ENCODE peak calls at places on chromosomes 3 and 15, in nine cellular contexts. O, J, V, L, M, H, U, Y and Z are unnamed samples.

GRCh38 chr3:120148187-120148954 is 54.1 kb upstream of the GSK3B start:
- DNase-seq in M (no peak), L (no peak), U (no peak), H (no peak), J (no peak), O (no peak), V (no peak), Y (no peak), Z (no peak)

GRCh38 chr3:72690646-72691045 is 157.6 kb downstream of the SHQ1 start:
- DNase-seq in H (no peak), L (no peak), J (no peak), M (no peak), U (no peak), V (no peak), O (no peak), Y (no peak), Z (no peak)

GRCh38 chr3:13379191-13379830 is 40.8 kb downstream of the NUP210 start:
- DNase-seq in Y (no peak), M (no peak), O (no peak), U (no peak), V (peak), J (no peak), H (no peak), L (no peak), Z (no peak)

GRCh38 chr3:51955893-51956770 is 951 bp downstream of the GPR62 start:
- DNase-seq in J (peak), L (no peak), O (no peak), Y (no peak), U (no peak), H (peak), M (peak), V (peak), Z (peak)

GRCh38 chr15:77682564-77682963 is 49.9 kb upstream of the LINGO1 start:
- DNase-seq in O (no peak), U (no peak), J (no peak), M (no peak), Y (no peak), L (no peak), H (no peak), V (no peak), Z (no peak)

GRCh38 chr3:67000006-67000405 is 1.9 kb downstream of the KBTBD8 start:
- DNase-seq in H (no peak), U (no peak), J (no peak), Y (no peak), O (no peak), L (no peak), V (no peak), M (no peak), Z (no peak)

GRCh38 chr15:31164573-31164912 is 63.0 kb upstream of the TRPM1 start:
- DNase-seq in J (no peak), Y (no peak), H (no peak), V (no peak), L (no peak), O (no peak), M (no peak), U (no peak), Z (no peak)

GRCh38 chr3:5197470-5198312 is 10.2 kb downstream of the EDEM1 start:
- DNase-seq in H (no peak), U (no peak), Y (no peak), M (no peak), J (no peak), V (no peak), O (no peak), L (no peak), Z (no peak)

GRCh38 chr3:127697531-127698240 is 24.9 kb downstream of the ABTB1 start:
- DNase-seq in V (peak), H (peak), Y (peak), M (peak), U (peak), L (peak), J (peak), O (peak), Z (peak)

GRCh38 chr3:160665231-160665630 is 11.7 kb upstream of the ARL14 start:
- DNase-seq in J (no peak), M (no peak), V (no peak), U (no peak), H (no peak), O (no peak), L (no peak), Y (no peak), Z (no peak)

GRCh38 chr15:39156636-39157255 is 424.1 kb upstream of the THBS1 start:
- DNase-seq in V (no peak), Y (no peak), H (no peak), L (peak), O (peak), M (no peak), J (no peak), U (no peak), Z (peak)

GRCh38 chr3:190014940-190015339 is 105.8 kb downstream of the P3H2 start:
- DNase-seq in H (no peak), V (no peak), Y (no peak), M (no peak), L (no peak), J (no peak), U (no peak), O (no peak), Z (no peak)

GRCh38 chr3:186362988-186363387 is 954 bp upstream of the DGKG start:
- DNase-seq in O (no peak), L (no peak), M (no peak), H (no peak), U (no peak), Y (no peak), V (no peak), J (no peak), Z (no peak)

GRCh38 chr3:43862992-43863805 is 172.5 kb downstream of the ABHD5 start:
- DNase-seq in J (no peak), U (no peak), M (no peak), V (no peak), L (no peak), Y (no peak), H (no peak), O (no peak), Z (no peak)

GRCh38 chr3:70471464-70472342 is 159.3 kb upstream of the MDFIC2 start:
- DNase-seq in V (no peak), L (no peak), H (no peak), M (no peak), U (no peak), O (no peak), Y (no peak), J (no peak), Z (no peak)

GRCh38 chr3:62735510-62735909 is 139.7 kb downstream of the CADPS start:
- DNase-seq in L (no peak), V (no peak), O (no peak), M (no peak), U (no peak), J (no peak), H (no peak), Y (no peak), Z (no peak)

GRCh38 chr3:53764376-53764775 is 81.8 kb downstream of the CHDH start:
- DNase-seq in V (no peak), J (no peak), L (no peak), H (no peak), M (no peak), Y (no peak), U (no peak), O (no peak), Z (no peak)

GRCh38 chr15:39581501-39582285 is 814 bp downstream of the THBS1 start:
- DNase-seq in H (peak), U (peak), Y (no peak), M (peak), L (peak), O (peak), V (peak), J (peak), Z (no peak)

GRCh38 chr3:181025204-181025603 is 35.7 kb upstream of the DNAJC19 start:
- DNase-seq in H (no peak), J (no peak), O (no peak), U (no peak), Y (no peak), L (no peak), V (no peak), M (no peak), Z (no peak)

GRCh38 chr3:106372293-106372648 is 503.5 kb upstream of the CBLB start:
- DNase-seq in V (no peak), H (no peak), J (no peak), O (no peak), M (no peak), U (no peak), Y (no peak), L (no peak), Z (no peak)

GRCh38 chr3:15973930-15974329 is 176.2 kb upstream of the ANKRD28 start:
- DNase-seq in O (no peak), L (no peak), J (no peak), U (no peak), H (no peak), V (no peak), M (no peak), Y (no peak), Z (no peak)

GRCh38 chr3:152346740-152347139 is 78.0 kb downstream of the MBNL1 start:
- DNase-seq in H (no peak), J (no peak), Y (no peak), U (no peak), L (no peak), M (no peak), V (no peak), O (no peak), Z (no peak)

GRCh38 chr3:100893590-100893989 is 99.6 kb downstream of the ABI3BP start:
- DNase-seq in O (no peak), Y (no peak), V (no peak), H (peak), L (no peak), U (no peak), J (no peak), M (no peak), Z (no peak)

GRCh38 chr15:25684521-25685215 is 178.5 kb downstream of the ATP10A start:
- DNase-seq in M (peak), O (peak), U (no peak), L (peak), Y (no peak), H (no peak), J (no peak), V (peak), Z (peak)

GRCh38 chr15:64706011-64706911 is 69.1 kb downstream of the RBPMS2 start:
- DNase-seq in M (no peak), V (no peak), O (no peak), H (no peak), Y (no peak), L (no peak), J (no peak), U (no peak), Z (no peak)
- TF ChIP-seq POLR2A in M (no peak), V (no peak), O (no peak), H (no peak), Y (no peak), L (no peak), J (no peak), U (no peak), Z (no peak)

GRCh38 chr3:37492468-37492867 is 318.1 kb upstream of the LRRFIP2 start:
- DNase-seq in Y (no peak), V (no peak), L (no peak), M (no peak), O (no peak), J (no peak), U (no peak), H (no peak), Z (no peak)

GRCh38 chr3:37494206-37494605 is 319.8 kb upstream of the LRRFIP2 start:
- DNase-seq in L (no peak), V (no peak), J (peak), M (no peak), Y (no peak), U (no peak), H (no peak), O (no peak), Z (no peak)

GRCh38 chr3:37491776-37492175 is 317.4 kb upstream of the LRRFIP2 start:
- DNase-seq in L (no peak), U (no peak), Y (no peak), J (no peak), O (no peak), V (no peak), H (no peak), M (no peak), Z (no peak)

GRCh38 chr3:37492977-37493471 is 318.6 kb upstream of the LRRFIP2 start:
- DNase-seq in V (no peak), M (no peak), Y (no peak), H (peak), O (peak), U (no peak), L (no peak), J (no peak), Z (no peak)

GRCh38 chr3:37493485-37494080 is 319.2 kb upstream of the LRRFIP2 start:
- DNase-seq in Y (no peak), M (no peak), U (no peak), J (no peak), V (no peak), L (no peak), O (no peak), H (no peak), Z (no peak)
- H3K27ac ChIP-seq in Y (no peak), M (no peak), U (no peak), J (peak), V (peak), L (peak), O (peak), H (no peak), Z (no peak)

GRCh38 chr3:184491011-184491576 is 70.5 kb upstream of the EPHB3 start:
- DNase-seq in J (no peak), H (no peak), Y (no peak), V (no peak), L (no peak), U (no peak), M (peak), O (no peak), Z (no peak)
- TF ChIP-seq CTCF in J (no peak), H (no peak), Y (no peak), V (no peak), L (no peak), U (no peak), M (no peak), O (no peak), Z (no peak)

GRCh38 chr15:63504979-63505841 is 817 bp downstream of the USP3 start:
- DNase-seq in H (peak), M (peak), L (peak), O (no peak), V (peak), Y (peak), J (peak), U (no peak), Z (peak)

GRCh38 chr15:63502843-63503738 is 1.3 kb upstream of the USP3 start:
- DNase-seq in O (peak), U (peak), M (peak), V (peak), J (peak), H (peak), Y (peak), L (peak), Z (peak)

GRCh38 chr15:63503739-63504246 is 600 bp upstream of the USP3 start:
- DNase-seq in J (no peak), U (peak), O (peak), H (peak), V (peak), L (peak), M (peak), Y (peak), Z (peak)

GRCh38 chr15:63505842-63506222 is 1.4 kb downstream of the USP3 start:
- DNase-seq in V (no peak), Y (no peak), O (no peak), M (no peak), U (no peak), J (no peak), L (no peak), H (no peak), Z (no peak)

DNA sequence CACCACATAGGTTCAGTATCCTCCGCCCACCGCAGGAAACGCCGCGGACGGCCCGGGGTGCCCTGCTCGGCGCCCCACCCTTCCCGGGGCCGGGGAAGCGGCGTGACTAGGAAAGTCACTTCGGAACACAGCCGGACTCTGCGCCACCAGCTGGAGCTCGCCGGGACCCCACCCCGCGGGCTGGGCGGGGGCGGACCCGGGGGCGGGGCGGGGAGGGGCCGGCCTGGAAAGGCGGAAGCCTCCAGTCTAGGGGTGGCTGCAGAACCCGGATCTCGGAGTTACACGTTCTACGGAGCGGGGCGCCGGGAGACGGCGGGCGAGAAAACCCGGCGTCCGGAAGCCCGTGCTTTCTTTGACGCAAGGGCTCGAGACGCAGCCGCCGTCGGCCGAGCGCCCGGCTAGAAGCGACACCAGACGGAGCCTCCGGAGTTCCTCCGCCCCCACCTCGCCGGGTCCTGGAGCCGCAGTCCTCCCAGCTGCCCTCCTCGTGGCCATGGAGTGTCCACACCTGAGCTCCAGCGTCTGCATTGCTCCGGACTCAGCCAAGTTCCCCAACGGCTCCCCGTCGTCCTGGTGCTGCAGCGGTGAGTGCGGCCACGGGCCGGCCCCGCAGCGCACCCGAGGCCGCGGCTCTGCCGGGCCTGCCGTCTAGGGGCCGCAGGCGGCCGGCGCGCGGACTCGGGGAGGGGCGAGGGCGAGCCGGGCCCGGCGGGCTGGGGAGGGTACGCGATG is at the start of gene USP3:
- DNase-seq in L (peak), M (peak), H (peak), O (peak), V (peak), J (peak), U (peak), Y (peak), Z (peak)
- TF ChIP-seq POLR2A in L (peak), M (peak), H (peak), O (peak), V (peak), J (peak), U (peak), Y (peak), Z (peak)

DNA sequence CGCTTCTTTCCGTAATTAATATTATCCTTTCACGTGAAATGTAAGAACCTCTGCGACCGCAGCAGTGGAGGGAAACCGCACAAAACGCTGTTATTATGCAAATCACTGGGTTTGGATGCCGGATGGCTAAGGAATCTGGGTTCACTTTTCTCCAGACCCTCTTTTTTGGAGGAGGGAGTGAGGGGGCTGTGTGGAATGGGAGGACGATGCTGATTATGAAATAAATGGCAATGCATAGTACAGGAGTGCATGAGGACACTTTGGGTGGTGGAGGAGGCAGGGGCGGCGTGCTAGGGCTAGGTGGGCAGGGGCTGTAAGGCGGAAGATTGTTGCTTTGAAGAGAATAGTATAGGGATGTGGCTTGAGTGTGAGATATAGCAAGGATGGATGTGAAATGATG is 1.8 kb downstream of the CADM2 start:
- DNase-seq in J (no peak), V (no peak), L (no peak), Y (no peak), U (no peak), O (no peak), H (no peak), M (no peak), Z (no peak)
- H3K27ac ChIP-seq in J (no peak), V (no peak), L (no peak), Y (no peak), U (no peak), O (no peak), H (no peak), M (no peak), Z (peak)